ENCODE peak calls at places on chromosome 3, in four cellular contexts. U, F, M and X are unnamed samples.

GRCh38 chr3:189049458-189050231 is 122.1 kb upstream of the TPRG1 start:
- DNase-seq in U (peak), F (no peak), M (no peak), X (no peak)

GRCh38 chr3:190435618-190436017 is 14.1 kb downstream of the TMEM207 start:
- DNase-seq in U (no peak), F (no peak), M (no peak), X (no peak)

GRCh38 chr3:177228601-177229190 is 31.4 kb upstream of the TBL1XR1 start:
- DNase-seq in U (no peak), F (no peak), M (no peak), X (no peak)

GRCh38 chr3:48681541-48681880 is 4.2 kb downstream of the NCKIPSD start:
- DNase-seq in U (no peak), F (no peak), M (no peak), X (no peak)

GRCh38 chr3:12993623-12994356 is 79.4 kb downstream of the IQSEC1 start:
- DNase-seq in U (peak), F (peak), M (peak), X (no peak)

GRCh38 chr3:25349828-25350227 is 78.2 kb upstream of the RARB start:
- DNase-seq in U (no peak), F (no peak), M (no peak), X (no peak)

GRCh38 chr3:66597316-66597863 is 96.6 kb upstream of the LRIG1 start:
- DNase-seq in U (no peak), F (no peak), M (no peak), X (no peak)

GRCh38 chr3:13166243-13167063 is 93.2 kb upstream of the IQSEC1 start:
- DNase-seq in U (no peak), F (no peak), M (no peak), X (no peak)

GRCh38 chr3:11653298-11654055 is 9.8 kb upstream of the VGLL4 start:
- DNase-seq in U (no peak), F (no peak), M (peak), X (no peak)

GRCh38 chr3:87298111-87298718 is 21.8 kb upstream of the POU1F1 start:
- DNase-seq in U (no peak), F (peak), M (peak), X (no peak)

GRCh38 chr3:30161370-30161769 is 445.0 kb upstream of the TGFBR2 start:
- DNase-seq in U (no peak), F (no peak), M (no peak), X (no peak)

GRCh38 chr3:127044996-127045395 is 62.1 kb downstream of the PLXNA1 start:
- DNase-seq in U (peak), F (peak), M (peak), X (no peak)

GRCh38 chr3:160981217-160981938 is 123.8 kb downstream of the B3GALNT1 start:
- DNase-seq in U (no peak), F (no peak), M (no peak), X (peak)

GRCh38 chr3:113783980-113784379 is 37.1 kb downstream of the ATP6V1A start:
- DNase-seq in U (no peak), F (no peak), M (no peak), X (no peak)

GRCh38 chr3:52245322-52246263 is at the start of gene PPM1M:
- DNase-seq in U (peak), F (peak), M (peak), X (no peak)

GRCh38 chr3:78754066-78754743 is 1013.6 kb downstream of the ROBO1 start:
- DNase-seq in U (no peak), F (no peak), M (no peak), X (no peak)

GRCh38 chr3:16177962-16178627 is 3.6 kb downstream of the GALNT15 start:
- DNase-seq in U (peak), F (peak), M (peak), X (no peak)

GRCh38 chr3:72951259-72951722 is 45.3 kb upstream of the PPP4R2 start:
- DNase-seq in U (no peak), F (no peak), M (no peak), X (peak)

GRCh38 chr3:155325263-155325835 is 31.9 kb upstream of the STRIT1 start:
- DNase-seq in U (peak), F (no peak), M (peak), X (no peak)

GRCh38 chr3:159945930-159946329 is 42.7 kb upstream of the IL12A start:
- DNase-seq in U (no peak), F (no peak), M (no peak), X (no peak)

GRCh38 chr3:159936541-159936940 is 52.1 kb upstream of the IL12A start:
- DNase-seq in U (no peak), F (no peak), M (no peak), X (no peak)

GRCh38 chr3:159938712-159939111 is 49.9 kb upstream of the IL12A start:
- DNase-seq in U (no peak), F (no peak), M (no peak), X (no peak)

GRCh38 chr3:159937561-159937960 is 51.1 kb upstream of the IL12A start:
- DNase-seq in U (no peak), F (no peak), M (no peak), X (no peak)

DNA sequence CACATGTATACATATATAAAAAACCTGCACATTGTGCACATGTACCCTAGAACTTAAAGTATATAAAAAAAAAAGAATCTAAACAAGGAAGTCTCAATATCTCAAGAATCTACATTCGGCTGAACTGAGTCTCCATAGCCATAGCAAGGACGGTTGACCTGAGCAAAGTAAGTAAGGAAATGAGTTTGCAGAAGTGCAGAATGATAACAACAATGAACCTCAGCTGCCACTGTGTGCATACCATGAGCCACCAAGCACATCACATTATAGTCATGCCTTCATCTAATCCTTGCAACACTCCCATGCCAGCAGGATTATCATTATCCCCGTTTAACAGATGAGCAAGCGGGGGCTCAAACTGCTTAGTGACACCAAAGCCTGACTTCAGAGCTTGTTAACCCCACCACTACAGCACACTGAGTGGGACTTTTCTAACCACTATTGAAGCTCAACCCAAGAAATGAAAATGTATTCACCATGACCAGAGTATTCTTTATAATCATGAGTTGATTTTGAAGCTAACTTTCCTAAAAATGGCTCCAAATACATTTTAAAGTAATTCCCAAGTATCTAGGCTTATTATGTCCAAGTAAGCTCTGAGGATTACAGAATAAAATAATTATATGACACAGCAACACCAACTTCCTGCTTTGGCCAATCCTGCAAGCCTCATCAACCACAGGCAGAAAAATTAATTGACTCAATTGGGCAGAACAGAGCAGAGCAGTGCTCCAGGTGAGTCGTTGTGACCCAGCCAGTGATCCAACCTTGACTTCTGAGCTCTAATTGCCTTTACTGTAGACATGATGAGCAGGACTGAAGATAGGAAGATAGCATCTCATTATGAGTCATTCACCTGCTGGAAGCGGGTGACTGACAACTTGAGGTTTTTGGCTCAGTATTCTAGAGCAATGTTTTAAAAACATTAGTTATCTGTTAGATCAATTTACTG is 47.3 kb upstream of the IL12A start:
- DNase-seq in U (no peak), F (no peak), M (no peak), X (no peak)
- TF ChIP-seq USF1 in U (no peak), F (no peak), M (no peak), X (no peak)

GRCh38 chr3:56316944-56317343 is 151.3 kb downstream of the ERC2 start:
- DNase-seq in U (no peak), F (no peak), M (no peak), X (no peak)

GRCh38 chr3:56309465-56309864 is 158.8 kb downstream of the ERC2 start:
- DNase-seq in U (no peak), F (no peak), M (no peak), X (no peak)

GRCh38 chr3:56314842-56315241 is 153.4 kb downstream of the ERC2 start:
- DNase-seq in U (peak), F (no peak), M (no peak), X (no peak)
- TF ChIP-seq USF1 in U (no peak), F (no peak), M (no peak), X (no peak)

DNA sequence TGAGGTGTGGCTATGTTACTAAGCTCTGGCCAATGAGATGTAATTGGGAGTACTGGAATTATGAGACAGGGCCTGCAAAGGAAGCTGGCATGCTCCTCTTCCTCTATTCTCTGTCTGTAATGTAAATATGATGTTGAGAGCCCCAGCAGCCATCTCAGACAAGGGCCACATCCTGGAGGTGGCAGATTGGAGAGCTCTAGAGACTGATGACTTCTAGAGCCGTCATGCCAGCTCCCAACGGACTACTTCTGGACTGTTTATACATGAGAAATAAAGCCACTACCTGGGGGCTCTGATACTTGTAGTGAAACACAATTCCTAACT is 19.7 kb downstream of the PLD1 start:
- DNase-seq in U (no peak), F (no peak), M (no peak), X (no peak)
- TF ChIP-seq USF1 in U (no peak), F (no peak), M (no peak), X (no peak)

GRCh38 chr3:157493627-157494550 is 9.3 kb downstream of the VEPH1 start:
- DNase-seq in U (no peak), F (peak), M (peak), X (no peak)

GRCh38 chr3:157498374-157498773 is 4.8 kb downstream of the VEPH1 start:
- DNase-seq in U (no peak), F (no peak), M (no peak), X (no peak)

GRCh38 chr3:157491136-157491535 is 12.1 kb downstream of the VEPH1 start:
- DNase-seq in U (no peak), F (no peak), M (no peak), X (no peak)

GRCh38 chr3:157495846-157496245 is 7.4 kb downstream of the VEPH1 start:
- DNase-seq in U (no peak), F (no peak), M (no peak), X (no peak)

DNA sequence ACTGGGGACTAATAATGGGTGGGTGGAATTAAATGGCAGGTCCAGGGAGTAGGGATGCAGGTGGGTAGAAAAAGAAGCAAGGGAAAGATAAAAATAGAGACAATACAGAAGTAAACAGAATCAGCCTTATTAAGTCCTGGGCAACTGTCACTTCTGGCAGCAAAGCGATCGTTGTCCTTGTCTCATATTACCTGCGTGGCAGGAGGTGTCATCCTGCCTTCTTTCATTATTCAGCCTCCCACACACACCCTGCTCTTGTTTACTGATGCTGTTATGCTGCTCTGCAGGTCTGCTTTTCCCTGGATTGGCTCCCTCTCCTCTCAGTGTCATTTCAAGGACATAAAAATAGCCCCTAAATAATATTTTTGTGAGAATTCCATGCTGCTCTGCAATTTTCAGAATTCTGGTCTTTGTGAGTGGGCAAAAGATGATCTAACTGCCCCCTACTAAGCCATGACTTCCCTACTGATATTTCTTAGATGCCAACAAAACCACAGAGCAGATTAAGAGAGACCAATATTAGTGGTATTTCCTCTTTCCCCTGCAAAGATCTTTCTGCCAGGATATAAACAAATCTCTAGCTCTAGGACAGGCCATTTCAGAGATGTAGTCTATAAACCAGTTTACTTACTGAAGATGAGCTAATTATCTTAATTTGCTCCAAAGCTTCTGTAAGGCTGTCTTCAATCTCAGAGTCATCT is 8.5 kb downstream of the VEPH1 start:
- DNase-seq in U (no peak), F (no peak), M (no peak), X (no peak)
- TF ChIP-seq USF1 in U (no peak), F (no peak), M (no peak), X (no peak)

DNA sequence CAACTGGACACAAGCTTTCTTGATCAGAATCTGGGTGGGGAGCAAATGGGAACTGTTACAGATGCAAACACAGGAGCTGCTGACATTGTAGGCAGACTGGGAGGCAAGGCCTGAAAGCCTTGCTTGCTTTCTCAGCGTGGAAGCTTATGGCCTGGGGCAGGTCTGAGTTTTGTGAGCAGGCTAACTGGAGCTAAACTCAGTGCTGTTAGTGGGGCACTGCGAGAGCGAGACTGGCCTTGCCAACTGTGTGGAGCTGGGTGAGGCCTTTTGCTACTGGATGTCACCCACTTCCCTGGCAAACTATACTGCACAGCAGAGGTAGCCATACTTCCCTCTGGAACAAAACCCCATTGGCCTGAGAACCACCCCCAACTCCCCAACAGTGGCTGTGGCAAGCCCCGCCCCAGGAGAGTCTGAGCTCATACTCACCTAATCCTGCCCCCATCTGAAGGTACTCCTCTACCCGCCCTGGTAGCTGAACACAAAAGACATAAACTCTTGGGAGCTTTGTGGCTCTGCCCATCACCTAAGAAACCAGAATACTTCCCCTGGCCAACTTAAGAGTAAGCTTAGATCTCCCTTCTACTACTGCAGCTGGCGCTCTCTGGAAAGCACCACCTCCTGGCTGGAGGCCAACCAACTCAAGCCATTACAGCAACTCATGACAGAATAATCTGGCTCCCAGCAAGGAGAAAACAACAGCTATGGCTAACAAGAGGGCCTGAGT is 42.9 kb downstream of the CFAP20DC start:
- DNase-seq in U (no peak), F (no peak), M (peak), X (no peak)
- TF ChIP-seq USF1 in U (no peak), F (no peak), M (no peak), X (no peak)